ENCODE peak calls at places on chromosome X, in nine cellular contexts. X is stomach; G is AG20443; W is cerebellum; C is DMS 273 treated with DMSO at 0.1 percent for 48 hours; B is uterus; O is iris pigment epithelial cell; N is hypothalamus; K is effector CD4-positive, alpha-beta T cell. L is an unnamed sample.

GRCh38 chrX:39418936-39419659 is 617.8 kb downstream of the MID1IP1 start:
- DNase-seq in X (peak; percentile 46), G (no peak), C (no peak), K (no peak), B (peak; percentile 56), O (no peak), N (no peak), W (peak; percentile 25), L (no peak)

GRCh38 chrX:20215565-20215964 is 51.1 kb downstream of the RPS6KA3 start:
- DNase-seq in N (no peak), O (no peak), K (no peak), C (no peak), X (no peak), B (no peak), W (no peak), G (no peak), L (peak; percentile 23)

GRCh38 chrX:45868425-45868824 is 667.7 kb upstream of the DIPK2B start:
- DNase-seq in O (no peak), G (no peak), K (no peak), W (no peak), X (no peak), N (no peak), B (no peak), C (no peak), L (no peak)

GRCh38 chrX:18985186-18985435 is 1.2 kb upstream of the PHKA2 start:
- DNase-seq in X (no peak), W (no peak), K (no peak), N (no peak), G (no peak), O (peak; percentile 4), C (no peak), B (no peak), L (no peak)

GRCh38 chrX:151753313-151754041 is 18.9 kb downstream of the CNGA2 start:
- DNase-seq in B (peak; percentile 31), N (no peak), X (peak; percentile 35), C (peak; percentile 37), O (peak; percentile 65), K (no peak), G (peak; percentile 83), W (peak; percentile 44), L (peak; percentile 30)

GRCh38 chrX:19840899-19841648 is 46.3 kb downstream of the SH3KBP1 start:
- DNase-seq in G (no peak), B (no peak), K (peak; percentile 10), N (no peak), X (no peak), O (no peak), C (no peak), W (no peak), L (no peak)

GRCh38 chrX:17500145-17500579 is 125.2 kb downstream of the NHS start:
- DNase-seq in B (no peak), C (no peak), O (peak; percentile 33), G (peak; percentile 39), N (no peak), W (no peak), X (peak; percentile 41), K (no peak), L (no peak)

GRCh38 chrX:52263417-52263816 is 78.7 kb downstream of the MAGED4 start:
- DNase-seq in X (no peak), C (no peak), N (no peak), O (no peak), W (no peak), G (no peak), K (no peak), B (no peak), L (no peak)

GRCh38 chrX:110394653-110395052 is 36.0 kb downstream of the RTL9 start:
- DNase-seq in O (peak; percentile 68), G (no peak), W (no peak), B (no peak), K (no peak), C (no peak), X (no peak), N (no peak), L (no peak)

GRCh38 chrX:31036895-31037294 is 34.9 kb downstream of the FTHL17 start:
- DNase-seq in K (no peak), G (peak; percentile 60), N (no peak), B (peak; percentile 15), X (peak; percentile 57), W (peak; percentile 6), C (no peak), O (peak; percentile 56), L (no peak)